ENCODE peak calls at places on chromosomes 16 and 17, in nine cellular contexts. R is prostate gland; T is heart right ventricle; N is PC-3; A is CD8-positive, alpha-beta memory T cell; V is uterus; M is kidney; B is Panc1; E is transverse colon. C is an unnamed sample. For H3K4me1, the result is how much of the 10 kb centered on the place peaks cover.

GRCh38 chr16:79158337-79158736 is 442.2 kb downstream of the MAF start:
- DNase-seq in R (no peak), T (no peak), N (no peak), A (no peak), V (no peak), M (no peak), B (no peak), E (no peak), C (no peak)

GRCh38 chr17:80123791-80124190 is 22.4 kb downstream of the GAA start:
- DNase-seq in R (no peak), T (no peak), N (peak), A (no peak), V (no peak), M (no peak), B (no peak), E (no peak), C (no peak)

GRCh38 chr17:63435681-63436522 is 10.2 kb downstream of the CYB561 start:
- DNase-seq in R (peak), T (no peak), N (peak), A (no peak), V (peak), M (peak), B (no peak), E (peak), C (no peak)

GRCh38 chr16:21116148-21116693 is 34.4 kb downstream of the DNAH3 start:
- DNase-seq in R (no peak), T (no peak), N (no peak), A (no peak), V (no peak), M (no peak), B (no peak), E (no peak), C (no peak)

GRCh38 chr16:14487579-14487978 is 142.5 kb downstream of the PARN start:
- DNase-seq in R (no peak), T (no peak), N (no peak), A (no peak), V (no peak), M (no peak), B (no peak), E (peak), C (no peak)

GRCh38 chr16:22161999-22162657 is at the start of gene SDR42E2:
- DNase-seq in R (no peak), T (no peak), N (no peak), A (peak), V (no peak), M (no peak), B (no peak), E (peak), C (no peak)

GRCh38 chr17:42891539-42892152 is 9.0 kb upstream of the G6PC1 start:
- DNase-seq in R (no peak), T (peak), N (no peak), A (no peak), V (peak), M (peak), B (no peak), E (peak), C (peak)

GRCh38 chr17:80730739-80731138 is 186.1 kb downstream of the RPTOR start:
- DNase-seq in R (no peak), T (no peak), N (no peak), A (no peak), V (no peak), M (no peak), B (no peak), E (no peak), C (no peak)

GRCh38 chr16:74232831-74233465 is 63.7 kb upstream of the PSMD7 start:
- DNase-seq in R (no peak), T (no peak), N (no peak), A (no peak), V (no peak), M (no peak), B (no peak), E (no peak), C (no peak)

GRCh38 chr16:17130733-17131132 is 340.0 kb downstream of the XYLT1 start:
- DNase-seq in R (no peak), T (no peak), N (no peak), A (no peak), V (no peak), M (no peak), B (no peak), E (no peak), C (no peak)

GRCh38 chr17:8740486-8740885 is 4.2 kb downstream of the CCDC42 start:
- DNase-seq in R (no peak), T (no peak), N (no peak), A (peak), V (no peak), M (peak), B (no peak), E (peak), C (no peak)

GRCh38 chr17:37847811-37848331 is 76.3 kb upstream of the TBC1D3K start:
- DNase-seq in R (no peak), T (no peak), N (no peak), A (no peak), V (no peak), M (no peak), B (no peak), E (no peak), C (no peak)

GRCh38 chr17:78738245-78738644 is 43.8 kb downstream of the CYTH1 start:
- DNase-seq in R (no peak), T (no peak), N (no peak), A (no peak), V (no peak), M (no peak), B (no peak), E (no peak), C (no peak)

GRCh38 chr16:8173111-8173644 is 417.1 kb downstream of the TMEM114 start:
- DNase-seq in R (peak), T (peak), N (peak), A (no peak), V (no peak), M (no peak), B (peak), E (peak), C (peak)

GRCh38 chr16:27066655-27067054 is at the start of gene C16orf82:
- DNase-seq in R (no peak), T (no peak), N (no peak), A (no peak), V (no peak), M (no peak), B (no peak), E (no peak), C (no peak)

GRCh38 chr16:57265850-57266530 is 18.5 kb downstream of the PLLP start:
- DNase-seq in R (peak), T (peak), N (peak), A (no peak), V (no peak), M (peak), B (no peak), E (peak), C (peak)

GRCh38 chr17:74524751-74525725 is 6.2 kb downstream of the CD300LB start:
- DNase-seq in R (no peak), T (no peak), N (no peak), A (no peak), V (no peak), M (no peak), B (no peak), E (no peak), C (no peak)

GRCh38 chr16:10923650-10924214 is 18.5 kb downstream of the DEXI start:
- DNase-seq in R (no peak), T (peak), N (no peak), A (no peak), V (no peak), M (no peak), B (no peak), E (peak), C (peak)

GRCh38 chr16:1525871-1526607 is 7.4 kb upstream of the TMEM204 start:
- DNase-seq in R (no peak), T (no peak), N (no peak), A (peak), V (no peak), M (no peak), B (no peak), E (no peak), C (no peak)

GRCh38 chr16:89697161-89697615 is 4.3 kb downstream of the SPATA2L start:
- DNase-seq in R (no peak), T (no peak), N (no peak), A (peak), V (no peak), M (no peak), B (no peak), E (no peak), C (no peak)

GRCh38 chr17:31511176-31511540 is 119.7 kb downstream of the RAB11FIP4 start:
- DNase-seq in R (no peak), T (no peak), N (no peak), A (peak), V (no peak), M (no peak), B (no peak), E (peak), C (no peak)

GRCh38 chr16:86018487-86018886 is 119.5 kb downstream of the IRF8 start:
- DNase-seq in R (no peak), T (peak), N (no peak), A (no peak), V (no peak), M (peak), B (no peak), E (peak), C (peak)

GRCh38 chr16:19595043-19595767 is 39.7 kb downstream of the VPS35L start:
- DNase-seq in R (no peak), T (peak), N (peak), A (no peak), V (no peak), M (no peak), B (no peak), E (no peak), C (peak)

GRCh38 chr16:17316005-17316404 is 154.8 kb downstream of the XYLT1 start:
- DNase-seq in R (no peak), T (no peak), N (no peak), A (no peak), V (no peak), M (no peak), B (no peak), E (no peak), C (no peak)

GRCh38 chr16:15055141-15056053 is 477 bp downstream of the NTAN1 start:
- DNase-seq in R (no peak), T (peak), N (peak), A (peak), V (peak), M (peak), B (no peak), E (peak), C (no peak)

GRCh38 chr17:69434164-69434579 is 19.7 kb downstream of the MAP2K6 start:
- DNase-seq in R (no peak), T (peak), N (peak), A (no peak), V (no peak), M (no peak), B (no peak), E (no peak), C (peak)

GRCh38 chr16:57846078-57846697 is 43.9 kb upstream of the KIFC3 start:
- DNase-seq in R (no peak), T (no peak), N (no peak), A (no peak), V (no peak), M (no peak), B (no peak), E (no peak), C (no peak)

GRCh38 chr16:67393111-67393789 is at the start of gene TPPP3:
- DNase-seq in R (no peak), T (peak), N (no peak), A (peak), V (peak), M (peak), B (no peak), E (peak), C (peak)

GRCh38 chr17:21119247-21119944 is 7.4 kb upstream of the DHRS7B start:
- DNase-seq in R (peak), T (peak), N (peak), A (peak), V (peak), M (peak), B (peak), E (peak), C (peak)

GRCh38 chr17:45231481-45232116 is 9.9 kb downstream of the FMNL1 start:
- DNase-seq in R (no peak), T (no peak), N (peak), A (no peak), V (no peak), M (no peak), B (no peak), E (peak), C (no peak)

GRCh38 chr16:70689970-70690905 is 4.4 kb upstream of the MTSS2 start:
- DNase-seq in R (no peak), T (no peak), N (no peak), A (no peak), V (no peak), M (peak), B (no peak), E (peak), C (no peak)

GRCh38 chr16:70693231-70693671 is 7.4 kb upstream of the MTSS2 start:
- DNase-seq in R (no peak), T (peak), N (no peak), A (no peak), V (peak), M (no peak), B (no peak), E (no peak), C (peak)

GRCh38 chr16:70692481-70693203 is 6.8 kb upstream of the MTSS2 start:
- DNase-seq in R (no peak), T (no peak), N (no peak), A (no peak), V (no peak), M (peak), B (no peak), E (no peak), C (no peak)

GRCh38 chr16:70692130-70692470 is 6.2 kb upstream of the MTSS2 start:
- DNase-seq in R (no peak), T (no peak), N (no peak), A (no peak), V (no peak), M (no peak), B (no peak), E (no peak), C (no peak)

DNA sequence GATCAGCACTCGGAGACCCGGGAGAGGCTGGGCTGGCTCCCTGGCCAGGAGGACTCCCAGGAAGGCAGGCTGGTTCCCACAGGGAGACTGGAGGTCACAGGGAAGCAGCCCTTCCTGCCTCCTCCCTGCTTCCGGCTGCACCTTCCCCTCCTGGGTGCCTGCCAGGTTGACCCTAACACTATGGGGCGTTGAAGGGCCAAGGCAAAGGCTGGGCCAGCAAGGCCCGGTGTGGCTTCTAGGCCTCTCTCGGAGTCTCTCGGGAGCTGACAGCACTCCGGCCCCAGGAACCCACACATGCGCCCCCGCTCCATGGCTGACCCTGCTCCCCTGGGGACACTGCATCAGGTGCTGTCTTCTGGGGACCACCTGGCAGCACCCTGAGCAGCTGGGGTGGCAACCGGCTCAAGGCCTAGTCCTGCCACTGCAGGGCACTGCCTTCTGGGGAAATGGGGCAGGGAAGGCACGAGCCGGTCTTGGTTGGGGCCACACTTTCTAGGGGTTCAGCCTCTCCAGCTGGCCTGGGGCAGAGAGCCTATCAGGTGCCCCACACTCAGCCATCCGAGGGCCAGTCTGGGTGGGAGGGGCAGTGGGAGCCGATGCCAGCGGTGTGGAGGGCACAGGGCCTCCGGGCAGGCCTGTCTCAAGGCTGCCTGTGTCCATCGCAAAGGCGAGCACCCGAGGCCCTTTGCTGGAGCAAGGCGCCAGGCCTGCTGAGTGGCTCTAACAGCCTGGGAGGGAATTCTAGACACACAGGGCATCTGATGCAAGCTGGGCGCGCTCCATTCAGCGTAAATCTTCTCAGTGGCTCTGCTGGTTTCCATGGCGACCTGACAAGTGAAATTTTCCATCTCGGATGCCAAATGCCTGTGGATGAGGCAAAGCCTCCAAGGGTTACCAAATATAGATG is 5.6 kb upstream of the MTSS2 start:
- DNase-seq in R (no peak), T (peak), N (no peak), A (no peak), V (peak), M (peak), B (no peak), E (peak), C (peak)
- H3K4me1 ChIP-seq in R (under half), T (half or more), N (under half), A (under half), V (half or more), M (half or more), B (half or more), E (half or more), C (half or more)

DNA sequence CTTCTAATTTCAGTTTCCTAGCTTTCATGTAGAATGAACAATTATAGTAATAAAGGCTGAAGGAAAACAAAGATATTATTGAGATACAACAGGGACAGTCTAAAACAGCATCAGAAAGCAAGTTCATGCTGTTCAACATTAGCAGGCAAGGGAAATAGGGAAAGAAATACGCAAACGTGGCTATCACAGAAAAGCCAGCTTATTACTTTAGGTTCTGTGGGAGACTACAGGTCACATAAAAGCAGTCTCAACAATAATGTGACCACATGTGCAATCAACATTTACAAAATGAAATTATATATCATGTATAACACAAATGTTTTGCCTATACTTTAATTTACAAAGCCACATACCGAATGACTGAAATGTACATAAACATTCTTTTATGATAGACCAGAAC is 4.9 kb upstream of the TRIM37 start:
- DNase-seq in R (no peak), T (no peak), N (no peak), A (no peak), V (no peak), M (no peak), B (no peak), E (no peak), C (no peak)
- H3K4me1 ChIP-seq in R (under half), T (under half), N (under half), A (under half), V (under half), M (under half), B (under half), E (under half), C (under half)

GRCh38 chr17:65017375-65017774 is 39.2 kb downstream of the GNA13 start:
- DNase-seq in R (no peak), T (no peak), N (no peak), A (no peak), V (no peak), M (no peak), B (no peak), E (no peak), C (no peak)
- H3K4me1 ChIP-seq in R (under half), T (under half), N (under half), A (under half), V (under half), M (under half), B (under half), E (under half), C (half or more)

DNA sequence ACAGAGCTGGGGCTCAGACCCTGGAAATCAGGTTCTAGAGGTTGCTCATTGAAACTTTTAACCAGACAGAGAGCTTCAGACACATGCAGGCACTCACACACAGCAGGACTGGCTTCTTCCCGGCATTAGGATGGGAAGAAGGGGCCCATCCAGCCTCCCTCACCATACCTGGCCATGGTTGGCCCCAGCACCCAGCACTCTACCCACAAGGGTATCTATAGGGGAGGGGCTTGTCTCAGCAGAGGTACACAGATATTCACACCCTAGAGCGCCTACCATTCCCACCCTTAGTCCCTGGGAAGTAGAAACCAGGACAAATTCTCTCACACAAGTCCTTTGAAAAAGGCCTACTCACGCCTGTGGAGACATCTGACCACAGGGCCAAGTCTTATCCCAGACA is 20.5 kb upstream of the CCL2 start:
- DNase-seq in R (no peak), T (no peak), N (no peak), A (no peak), V (no peak), M (no peak), B (no peak), E (no peak), C (no peak)
- H3K4me1 ChIP-seq in R (under half), T (half or more), N (under half), A (under half), V (under half), M (under half), B (under half), E (under half), C (half or more)

GRCh38 chr17:2400474-2400866 is 390 bp downstream of the MNT start:
- DNase-seq in R (no peak), T (peak), N (peak), A (peak), V (no peak), M (peak), B (no peak), E (peak), C (peak)
- H3K4me1 ChIP-seq in R (under half), T (half or more), N (half or more), A (under half), V (under half), M (under half), B (under half), E (half or more), C (half or more)

GRCh38 chr17:82328141-82328993 is 5.2 kb downstream of the SECTM1 start:
- DNase-seq in R (no peak), T (no peak), N (no peak), A (peak), V (no peak), M (peak), B (no peak), E (peak), C (no peak)
- H3K4me1 ChIP-seq in R (under half), T (under half), N (under half), A (under half), V (under half), M (under half), B (under half), E (half or more), C (under half)

GRCh38 chr16:31327675-31328225 is 27.2 kb upstream of the ITGAX start:
- DNase-seq in R (no peak), T (no peak), N (no peak), A (no peak), V (no peak), M (peak), B (no peak), E (no peak), C (no peak)
- H3K4me1 ChIP-seq in R (under half), T (under half), N (under half), A (under half), V (under half), M (under half), B (under half), E (under half), C (under half)

DNA sequence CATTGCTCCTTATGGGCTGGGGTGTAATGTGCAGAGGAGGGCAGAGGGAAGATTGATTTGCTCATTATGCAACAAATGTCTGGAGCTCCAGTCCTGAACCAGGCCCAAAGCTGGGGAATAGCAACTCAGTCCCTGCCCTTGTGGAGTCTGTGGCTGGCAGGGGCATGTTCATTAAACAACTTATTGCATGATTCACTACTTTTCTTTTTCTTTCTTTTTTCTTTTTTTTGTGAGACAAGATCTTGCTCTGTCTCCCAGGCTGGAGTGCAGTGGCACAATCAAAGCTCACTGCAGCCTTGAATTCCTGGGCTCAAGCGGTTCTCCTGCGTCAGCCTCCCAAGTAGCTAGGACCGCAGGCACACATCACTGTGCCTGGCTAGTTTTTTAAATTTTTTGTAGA is 23.1 kb downstream of the MSI2 start:
- DNase-seq in R (no peak), T (no peak), N (no peak), A (no peak), V (no peak), M (no peak), B (no peak), E (no peak), C (no peak)
- H3K4me1 ChIP-seq in R (under half), T (under half), N (under half), A (under half), V (under half), M (under half), B (under half), E (under half), C (under half)